ENCODE peak calls at places on chromosomes 5 and 9, in six cellular contexts. H is heart left ventricle, C is GM20000, U is AG10803, L is lower lobe of right lung, G is prostate gland. R is an unnamed sample.
A peak's percentile ranks its signal among the peaks of the same experiment; 100 is the strongest.

GRCh38 chr5:168712280-168712924 is 133.2 kb upstream of the PANK3 start:
- DNase-seq in H (peak; percentile 27), C (no peak), U (peak; percentile 97), L (no peak), G (no peak), R (peak; percentile 84)

GRCh38 chr5:103465891-103466290 is 96.7 kb downstream of the NUDT12 start:
- DNase-seq in H (no peak), C (no peak), U (peak; percentile 49), L (no peak), G (no peak), R (no peak)

GRCh38 chr5:100424017-100424416 is 111.2 kb upstream of the FAM174A start:
- DNase-seq in H (no peak), C (no peak), U (no peak), L (no peak), G (no peak), R (no peak)

GRCh38 chr5:120517607-120518252 is 53.6 kb downstream of the PRR16 start:
- DNase-seq in H (no peak), C (no peak), U (no peak), L (no peak), G (no peak), R (no peak)

GRCh38 chr9:127875306-127875966 is 2.0 kb downstream of the AK1 start:
- DNase-seq in H (no peak), C (no peak), U (peak; percentile 58), L (no peak), G (no peak), R (no peak)

GRCh38 chr9:112544477-112544876 is 57.9 kb downstream of the KIAA1958 start:
- DNase-seq in H (no peak), C (no peak), U (no peak), L (no peak), G (no peak), R (no peak)

GRCh38 chr9:112130347-112130746 is 44.8 kb downstream of the SUSD1 start:
- DNase-seq in H (no peak), C (no peak), U (no peak), L (no peak), G (no peak), R (no peak)

GRCh38 chr5:144583493-144584154 is 413.0 kb downstream of the KCTD16 start:
- DNase-seq in H (no peak), C (no peak), U (no peak), L (no peak), G (no peak), R (no peak)

GRCh38 chr5:34020717-34021116 is 12.9 kb upstream of the AMACR start:
- DNase-seq in H (no peak), C (no peak), U (no peak), L (no peak), G (no peak), R (no peak)

GRCh38 chr9:100689635-100690034 is 111.8 kb downstream of the CAVIN4 start:
- DNase-seq in H (no peak), C (peak; percentile 7), U (no peak), L (no peak), G (no peak), R (no peak)

GRCh38 chr5:60810438-60811085 is 33.5 kb downstream of the ELOVL7 start:
- DNase-seq in H (no peak), C (no peak), U (peak; percentile 12), L (no peak), G (no peak), R (no peak)

GRCh38 chr5:173051746-173052145 is 4.4 kb upstream of the CREBRF start:
- DNase-seq in H (no peak), C (no peak), U (peak; percentile 52), L (no peak), G (no peak), R (no peak)

GRCh38 chr9:70228098-70228497 is 30.7 kb upstream of the SMC5 start:
- DNase-seq in H (no peak), C (no peak), U (no peak), L (no peak), G (no peak), R (no peak)

GRCh38 chr5:77768978-77769377 is 7.2 kb downstream of the TBCA start:
- DNase-seq in H (no peak), C (no peak), U (peak; percentile 58), L (no peak), G (no peak), R (no peak)

GRCh38 chr5:149379177-149379761 is at the start of gene IL17B:
- DNase-seq in H (no peak), C (no peak), U (no peak), L (no peak), G (no peak), R (no peak)

GRCh38 chr9:78396087-78396486 is 99.2 kb downstream of the PSAT1 start:
- DNase-seq in H (no peak), C (no peak), U (no peak), L (no peak), G (no peak), R (no peak)

GRCh38 chr9:115008536-115008935 is 78.1 kb upstream of the TNFSF8 start:
- DNase-seq in H (no peak), C (no peak), U (peak; percentile 87), L (no peak), G (no peak), R (no peak)

DNA sequence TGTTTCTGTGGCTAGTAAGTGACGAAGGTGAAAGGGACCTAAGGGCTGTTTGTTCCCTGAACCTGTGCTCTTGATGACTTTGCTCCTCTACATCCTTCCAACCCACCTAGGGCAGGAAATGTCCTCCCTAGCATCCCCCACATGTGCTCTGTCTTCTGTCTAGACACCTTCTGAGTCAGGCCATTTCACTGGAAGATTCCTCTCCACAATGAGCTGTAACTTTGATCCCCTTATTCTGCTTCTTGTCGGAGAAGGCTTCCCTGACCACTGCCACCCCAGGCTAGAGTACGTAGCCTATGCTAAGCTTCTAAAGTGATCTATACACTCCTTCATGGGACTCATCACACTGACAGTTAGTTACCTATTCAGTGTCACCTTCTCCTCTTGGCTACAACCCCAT is 21.7 kb downstream of the SPAAR start:
- DNase-seq in H (no peak), C (no peak), U (no peak), L (no peak), G (no peak), R (no peak)
- TF ChIP-seq CTCF in H (no peak), C (no peak), U (no peak), L (no peak), G (no peak), R (no peak)

GRCh38 chr9:133353548-133353947 is 2.7 kb downstream of the SURF1 start:
- DNase-seq in H (no peak), C (no peak), U (no peak), L (no peak), G (no peak), R (no peak)

GRCh38 chr9:133355881-133356357 is 368 bp downstream of the SURF1 start:
- DNase-seq in H (no peak), C (no peak), U (no peak), L (no peak), G (no peak), R (no peak)

GRCh38 chr9:133357656-133358055 is 1.3 kb downstream of the SURF2 start:
- DNase-seq in H (no peak), C (no peak), U (no peak), L (no peak), G (no peak), R (no peak)

GRCh38 chr9:133354766-133355165 is 1.5 kb downstream of the SURF1 start:
- DNase-seq in H (no peak), C (no peak), U (no peak), L (no peak), G (no peak), R (no peak)

GRCh38 chr9:133356391-133357091 is at the start of the genes SURF1 and SURF2:
- DNase-seq in H (peak; percentile 88), C (peak; percentile 96), U (peak; percentile 68), L (peak; percentile 95), G (peak; percentile 84), R (peak; percentile 92)
- TF ChIP-seq CTCF in H (no peak), C (no peak), U (no peak), L (no peak), G (no peak), R (no peak)

GRCh38 chr5:160252916-160253315 is 23.6 kb downstream of the FABP6 start:
- DNase-seq in H (no peak), C (no peak), U (no peak), L (no peak), G (no peak), R (no peak)
- TF ChIP-seq CTCF in H (no peak), C (no peak), U (no peak), L (no peak), G (no peak), R (no peak)

GRCh38 chr5:23994581-23995370 is 487.4 kb downstream of the PRDM9 start:
- DNase-seq in H (no peak), C (no peak), U (no peak), L (no peak), G (no peak), R (no peak)
- TF ChIP-seq CTCF in H (no peak), C (no peak), U (no peak), L (peak; percentile 16), G (peak; percentile 11), R (no peak)

DNA sequence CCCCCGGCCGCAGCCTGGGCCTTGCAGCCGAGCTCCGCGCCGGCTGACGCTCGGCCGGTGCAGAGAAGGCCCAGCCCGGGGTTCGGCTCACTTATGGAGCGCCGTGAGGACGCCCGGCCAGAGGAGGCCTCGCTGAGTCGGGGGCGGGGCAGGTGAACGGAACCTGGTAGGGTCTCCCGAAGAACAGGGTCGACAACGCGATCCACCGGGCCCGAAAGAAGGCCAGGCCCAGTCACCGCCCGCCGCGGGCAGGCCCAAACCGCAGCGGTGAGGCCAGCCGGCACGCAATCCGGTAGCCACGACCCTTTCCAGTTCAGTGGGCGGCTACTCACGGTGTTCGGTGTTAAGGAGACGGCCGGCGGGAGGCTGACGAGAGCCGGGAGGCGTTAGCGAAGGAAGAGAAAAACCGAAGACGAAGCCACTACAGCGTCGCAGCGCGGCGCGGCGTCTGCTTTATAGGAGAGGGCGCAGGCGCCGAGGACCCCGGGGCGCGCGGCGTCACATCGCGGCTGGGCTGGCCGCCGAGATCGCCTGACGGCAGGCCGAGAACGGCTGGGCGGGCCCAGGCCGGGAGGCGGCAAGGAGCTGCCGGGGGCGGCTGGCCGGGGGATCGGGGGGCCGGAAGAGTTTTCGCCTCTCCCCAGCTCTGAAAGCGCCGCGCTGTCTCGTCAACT is at the start of gene SKP1:
- DNase-seq in H (peak; percentile 85), C (peak; percentile 92), U (peak; percentile 74), L (peak; percentile 90), G (peak; percentile 77), R (peak; percentile 86)
- TF ChIP-seq CTCF in H (no peak), C (no peak), U (no peak), L (no peak), G (no peak), R (no peak)